ENCODE peak calls at places on chromosomes 1 and 21, in four cellular contexts. H is cardiac muscle cell, X is hepatocyte, Q is prostate gland. V is an unnamed sample. For H3K27me3, the result is how much of the 10 kb centered on the place peaks cover.

GRCh38 chr21:32516729-32517649 is 68.3 kb downstream of the TCP10L start:
- DNase-seq in H (peak), X (peak), Q (no peak), V (no peak)

GRCh38 chr21:27477321-27477720 is 510.4 kb upstream of the ADAMTS5 start:
- DNase-seq in H (no peak), X (no peak), Q (no peak), V (no peak)

GRCh38 chr1:14294006-14294405 is 304.5 kb upstream of the KAZN start:
- DNase-seq in H (no peak), X (no peak), Q (no peak), V (no peak)

GRCh38 chr1:152170287-152170933 is 11.4 kb upstream of the RPTN start:
- DNase-seq in H (no peak), X (no peak), Q (no peak), V (no peak)

GRCh38 chr21:33152228-33153130 is 77.3 kb upstream of the IFNAR2 start:
- DNase-seq in H (no peak), X (no peak), Q (no peak), V (no peak)

GRCh38 chr1:6183520-6183989 is 3.4 kb upstream of the CHD5 start:
- DNase-seq in H (no peak), X (no peak), Q (no peak), V (no peak)

GRCh38 chr1:55816456-55816794 is 601.3 kb upstream of the USP24 start:
- DNase-seq in H (peak), X (no peak), Q (no peak), V (no peak)

GRCh38 chr1:113686891-113687624 is 72.2 kb downstream of the PHTF1 start:
- DNase-seq in H (no peak), X (no peak), Q (no peak), V (no peak)

GRCh38 chr1:174000274-174000852 is 21.8 kb downstream of the RC3H1 start:
- DNase-seq in H (peak), X (no peak), Q (no peak), V (no peak)

GRCh38 chr1:240653030-240653429 is 41.1 kb upstream of the GREM2 start:
- DNase-seq in H (no peak), X (no peak), Q (no peak), V (no peak)

GRCh38 chr1:230816018-230816417 is 52.3 kb downstream of the C1orf198 start:
- DNase-seq in H (no peak), X (no peak), Q (no peak), V (no peak)

GRCh38 chr21:46092026-46092764 is 5.7 kb upstream of the COL6A2 start:
- DNase-seq in H (peak), X (peak), Q (no peak), V (no peak)

GRCh38 chr1:110674337-110675059 is at the start of gene KCNA3:
- DNase-seq in H (peak), X (peak), Q (no peak), V (no peak)

GRCh38 chr1:244211559-244211944 is 160.5 kb downstream of the ZBTB18 start:
- DNase-seq in H (peak), X (no peak), Q (peak), V (peak)

GRCh38 chr1:99590578-99591209 is 55.2 kb upstream of the PALMD start:
- DNase-seq in H (peak), X (no peak), Q (no peak), V (peak)

GRCh38 chr1:219629481-219629880 is 16.6 kb upstream of the ZC3H11B start:
- DNase-seq in H (peak), X (no peak), Q (no peak), V (no peak)

GRCh38 chr21:21096956-21097355 is 98.7 kb downstream of the NCAM2 start:
- DNase-seq in H (no peak), X (no peak), Q (no peak), V (no peak)

GRCh38 chr1:184326278-184326677 is 60.6 kb upstream of the C1orf21 start:
- DNase-seq in H (no peak), X (peak), Q (no peak), V (peak)

GRCh38 chr1:10905841-10906655 is 106.4 kb upstream of the TARDBP start:
- DNase-seq in H (no peak), X (no peak), Q (no peak), V (no peak)

GRCh38 chr1:94358630-94359599 is 59.3 kb upstream of the ABCD3 start:
- DNase-seq in H (no peak), X (no peak), Q (no peak), V (no peak)

DNA sequence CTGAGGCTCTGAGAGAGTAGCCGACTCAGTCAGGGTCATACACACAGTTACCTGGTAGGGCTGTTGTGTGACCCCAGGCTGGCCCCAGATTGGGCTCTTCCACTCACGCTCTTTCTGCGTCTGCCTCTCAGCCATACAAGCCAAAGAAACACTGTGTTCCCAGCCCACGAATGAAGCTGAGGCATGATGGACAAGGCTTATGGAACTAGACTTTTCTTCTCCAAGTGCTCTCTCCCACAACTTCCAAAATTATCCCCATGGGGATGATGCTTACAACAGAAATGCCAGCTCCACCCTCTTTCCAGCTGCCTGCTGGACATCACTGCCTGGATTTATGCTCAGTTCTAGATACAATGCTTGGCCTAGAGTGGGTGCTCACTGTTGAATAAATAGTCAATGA is 102.8 kb upstream of the JUN start:
- DNase-seq in H (no peak), X (no peak), Q (no peak), V (no peak)
- H3K4me3 ChIP-seq in H (no peak), X (no peak), Q (no peak), V (no peak)

DNA sequence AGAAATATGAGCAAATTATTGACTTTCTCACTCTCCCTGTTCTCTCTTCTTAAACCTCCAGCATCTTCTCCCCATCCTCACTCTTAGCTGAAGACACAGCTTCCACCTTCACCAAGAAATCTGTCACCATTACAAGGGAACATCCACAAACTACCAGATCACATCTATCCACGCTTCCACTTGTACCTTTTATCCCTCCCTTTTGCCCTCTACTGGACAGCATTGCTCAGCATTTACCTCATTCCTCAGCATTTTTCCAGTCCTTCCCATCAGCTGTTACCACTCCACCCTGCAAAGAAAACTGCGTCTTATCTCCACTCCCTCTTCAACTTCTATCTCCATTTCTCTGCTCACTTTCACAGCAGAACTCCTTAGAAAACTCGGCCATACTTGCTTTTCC is 42.6 kb downstream of the KCNJ6 start:
- DNase-seq in H (peak), X (peak), Q (no peak), V (no peak)
- TF ChIP-seq CTCF in H (peak), X (peak), Q (no peak), V (no peak)

GRCh38 chr1:203518541-203518940 is 24.6 kb downstream of the OPTC start:
- DNase-seq in H (no peak), X (no peak), Q (no peak), V (no peak)
- H3K27me3 ChIP-seq in H (under half), X (under half), Q (under half), V (under half)

GRCh38 chr1:43121251-43121650 is 50.8 kb downstream of the EBNA1BP2 start:
- DNase-seq in H (no peak), X (no peak), Q (peak), V (peak)
- H3K4me3 ChIP-seq in H (peak), X (no peak), Q (peak), V (peak)

GRCh38 chr1:53765656-53766055 is 26.7 kb upstream of the GLIS1 start:
- DNase-seq in H (peak), X (no peak), Q (no peak), V (peak)

GRCh38 chr1:53769780-53770179 is 30.8 kb upstream of the GLIS1 start:
- DNase-seq in H (peak), X (peak), Q (no peak), V (no peak)

GRCh38 chr1:53769184-53769583 is 30.2 kb upstream of the GLIS1 start:
- DNase-seq in H (no peak), X (no peak), Q (no peak), V (no peak)

GRCh38 chr1:53766194-53766748 is 27.3 kb upstream of the GLIS1 start:
- DNase-seq in H (no peak), X (no peak), Q (no peak), V (no peak)

GRCh38 chr1:53766766-53767409 is 27.9 kb upstream of the GLIS1 start:
- DNase-seq in H (peak), X (no peak), Q (no peak), V (peak)
- TF ChIP-seq CTCF in H (no peak), X (no peak), Q (no peak), V (no peak)